ENCODE peak calls at places on chromosome 12, in six cellular contexts. N, M, K, T, V and P are unnamed samples.

GRCh38 chr12:52389313-52390207 is 4.1 kb upstream of the KRT84 start:
- DNase-seq in V (no peak), T (no peak), M (no peak), N (no peak), K (peak; percentile 27), P (no peak)

GRCh38 chr12:26244503-26244902 is 49.1 kb downstream of the SSPN start:
- DNase-seq in K (no peak), V (no peak), N (no peak), T (no peak), M (no peak), P (no peak)

GRCh38 chr12:39461059-39461458 is 18.1 kb upstream of the KIF21A start:
- DNase-seq in V (no peak), M (no peak), K (no peak), N (no peak), T (no peak), P (no peak)

GRCh38 chr12:6201199-6201608 is 1.0 kb downstream of the CD9 start:
- DNase-seq in K (peak; percentile 60), N (no peak), V (peak; percentile 58), T (peak; percentile 72), M (no peak), P (no peak)

GRCh38 chr12:6373022-6373787 is 2.2 kb downstream of the SCNN1A start:
- DNase-seq in N (no peak), V (peak; percentile 69), M (no peak), T (no peak), K (no peak), P (no peak)

GRCh38 chr12:2986876-2987275 is 27.7 kb downstream of the TEAD4 start:
- DNase-seq in M (no peak), K (no peak), T (no peak), V (no peak), N (no peak), P (no peak)

GRCh38 chr12:50924439-50925341 is 27.7 kb upstream of the HIGD1C start:
- DNase-seq in K (peak; percentile 78), V (peak; percentile 42), M (no peak), N (no peak), T (peak; percentile 96), P (peak; percentile 93)

GRCh38 chr12:32897688-32898573 is 1.4 kb upstream of the PKP2 start:
- DNase-seq in M (no peak), V (peak; percentile 6), N (no peak), K (no peak), T (no peak), P (no peak)

GRCh38 chr12:97556201-97556824 is 93.7 kb downstream of the RMST start:
- DNase-seq in T (no peak), K (peak; percentile 91), V (no peak), N (no peak), M (no peak), P (peak; percentile 60)

GRCh38 chr12:90945070-90945649 is 9.8 kb downstream of the CCER1 start:
- DNase-seq in K (peak; percentile 7), N (no peak), V (no peak), T (peak; percentile 48), M (no peak), P (no peak)

GRCh38 chr12:72889791-72890190 is 617.6 kb downstream of the TRHDE start:
- DNase-seq in M (no peak), V (no peak), K (no peak), N (no peak), T (no peak), P (no peak)

GRCh38 chr12:100986595-100987547 is 192.3 kb downstream of the ANO4 start:
- DNase-seq in M (no peak), T (no peak), N (no peak), K (no peak), V (no peak), P (no peak)

GRCh38 chr12:93825926-93826599 is 148.9 kb downstream of the CRADD start:
- DNase-seq in V (no peak), T (no peak), N (no peak), M (no peak), K (no peak), P (no peak)

GRCh38 chr12:107654866-107655265 is 30.7 kb upstream of the PWP1 start:
- DNase-seq in K (no peak), V (no peak), M (no peak), T (no peak), N (no peak), P (no peak)

GRCh38 chr12:55733021-55733555 is 4.3 kb upstream of the CD63 start:
- DNase-seq in V (no peak), T (no peak), N (no peak), K (no peak), M (no peak), P (no peak)

GRCh38 chr12:112308184-112308583 is 74.0 kb downstream of the HECTD4 start:
- DNase-seq in T (no peak), V (no peak), M (no peak), K (no peak), N (no peak), P (no peak)

GRCh38 chr12:42447371-42447786 is 121.4 kb downstream of the PPHLN1 start:
- DNase-seq in V (no peak), N (no peak), T (no peak), K (peak; percentile 54), M (no peak), P (no peak)

GRCh38 chr12:77946541-77947021 is 115.9 kb downstream of the NAV3 start:
- DNase-seq in N (no peak), V (no peak), M (no peak), K (no peak), T (no peak), P (no peak)